ENCODE peak calls at places on chromosomes 2 and 18, in nine cellular contexts. S, D, K, F, P, Q, O, U and T are unnamed samples. For H3K4me1, the result is how much of the 10 kb centered on the place peaks cover.

GRCh38 chr2:231928901-231929725 is 2.9 kb upstream of the NPPC start:
- DNase-seq in O (no peak), Q (no peak), U (no peak), K (no peak), F (peak), D (no peak), P (no peak), S (no peak), T (peak)

GRCh38 chr2:173978447-173978846 is 13.3 kb upstream of the SP3 start:
- DNase-seq in O (no peak), P (no peak), U (no peak), Q (no peak), S (no peak), K (no peak), F (no peak), D (no peak), T (no peak)

GRCh38 chr2:46065152-46065551 is 232.1 kb upstream of the EPAS1 start:
- DNase-seq in S (no peak), Q (no peak), P (peak), F (no peak), U (no peak), K (no peak), D (no peak), O (no peak), T (no peak)

GRCh38 chr2:70962211-70962884 is 16.1 kb upstream of the ANKRD53 start:
- DNase-seq in D (no peak), Q (no peak), U (no peak), O (no peak), P (no peak), F (no peak), K (no peak), S (no peak), T (no peak)

GRCh38 chr2:2764739-2765138 is 433.7 kb upstream of the MYT1L start:
- DNase-seq in P (no peak), K (no peak), S (no peak), Q (no peak), O (no peak), U (no peak), F (no peak), D (no peak), T (no peak)

GRCh38 chr2:189657867-189658266 is 3.4 kb upstream of the ASNSD1 start:
- DNase-seq in Q (no peak), D (no peak), F (no peak), S (peak), K (peak), P (peak), U (peak), O (peak), T (no peak)

GRCh38 chr2:20698916-20699613 is 32.1 kb downstream of the GDF7 start:
- DNase-seq in U (no peak), D (no peak), O (no peak), S (no peak), P (peak), F (no peak), Q (no peak), K (no peak), T (no peak)

GRCh38 chr2:55530539-55531081 is 11.1 kb downstream of the CFAP36 start:
- DNase-seq in Q (no peak), S (no peak), F (no peak), D (no peak), P (no peak), K (no peak), O (no peak), U (no peak), T (no peak)

GRCh38 chr2:444937-445884 is 157.3 kb upstream of the ALKAL2 start:
- DNase-seq in D (no peak), K (no peak), Q (no peak), F (no peak), U (no peak), S (no peak), P (no peak), O (no peak), T (no peak)

GRCh38 chr2:110120171-110121051 is 4.8 kb upstream of the MALL start:
- DNase-seq in K (no peak), S (no peak), F (no peak), D (no peak), U (no peak), O (no peak), Q (no peak), P (peak), T (no peak)

GRCh38 chr2:160406591-160407392 is 86.8 kb downstream of the RBMS1 start:
- DNase-seq in P (peak), O (peak), F (no peak), U (peak), S (peak), K (peak), Q (peak), D (peak), T (no peak)

GRCh38 chr18:5879479-5879882 is 15.8 kb downstream of the TMEM200C start:
- DNase-seq in P (peak), F (no peak), O (peak), D (no peak), S (no peak), K (no peak), Q (no peak), U (no peak), T (no peak)

GRCh38 chr2:96108578-96109561 is 7.5 kb downstream of the ADRA2B start:
- DNase-seq in P (no peak), D (peak), F (peak), O (no peak), Q (peak), S (no peak), U (peak), K (no peak), T (peak)

GRCh38 chr2:46010925-46011490 is 286.2 kb upstream of the EPAS1 start:
- DNase-seq in U (no peak), Q (no peak), P (peak), K (no peak), S (no peak), D (no peak), F (no peak), O (peak), T (no peak)

GRCh38 chr2:100959225-100959880 is 42.7 kb upstream of the RPL31 start:
- DNase-seq in Q (no peak), F (no peak), D (no peak), P (peak), U (no peak), O (no peak), S (no peak), K (no peak), T (no peak)

GRCh38 chr2:98396745-98397355 is 47.8 kb upstream of the INPP4A start:
- DNase-seq in D (no peak), O (no peak), P (no peak), Q (no peak), U (no peak), F (no peak), S (no peak), K (no peak), T (no peak)

GRCh38 chr2:19576411-19576810 is 218.0 kb upstream of the OSR1 start:
- DNase-seq in F (no peak), Q (no peak), K (no peak), U (no peak), P (no peak), O (no peak), D (no peak), S (no peak), T (no peak)

GRCh38 chr18:77066689-77067088 is 65.9 kb downstream of the MBP start:
- DNase-seq in O (no peak), Q (no peak), P (no peak), K (no peak), F (no peak), D (no peak), U (no peak), S (no peak), T (no peak)

GRCh38 chr2:139550341-139550740 is 770.2 kb upstream of the NXPH2 start:
- DNase-seq in Q (no peak), U (no peak), S (no peak), D (no peak), K (no peak), P (no peak), O (no peak), F (no peak), T (no peak)

GRCh38 chr2:221641181-221641871 is 69.2 kb upstream of the EPHA4 start:
- DNase-seq in F (no peak), D (no peak), Q (no peak), K (no peak), S (no peak), P (peak), O (no peak), U (no peak), T (no peak)

GRCh38 chr18:6677086-6677485 is 52.4 kb upstream of the ARHGAP28 start:
- DNase-seq in U (no peak), O (no peak), F (no peak), S (no peak), P (no peak), Q (no peak), K (no peak), D (no peak), T (no peak)

GRCh38 chr2:63814114-63814513 is 27.6 kb upstream of the UGP2 start:
- DNase-seq in K (no peak), D (no peak), Q (no peak), S (no peak), F (no peak), O (no peak), P (peak), U (no peak), T (no peak)

GRCh38 chr2:136137982-136138381 is 20.0 kb upstream of the CXCR4 start:
- DNase-seq in S (no peak), D (no peak), K (no peak), O (no peak), Q (no peak), P (no peak), F (no peak), U (no peak), T (no peak)

GRCh38 chr2:148829618-148830017 is 45.4 kb upstream of the KIF5C start:
- DNase-seq in F (no peak), Q (no peak), P (no peak), K (no peak), S (no peak), D (no peak), U (no peak), O (no peak), T (no peak)

GRCh38 chr2:240885980-240886565 is 9.9 kb downstream of the MAB21L4 start:
- DNase-seq in Q (peak), D (no peak), K (no peak), P (no peak), O (no peak), U (peak), F (peak), S (no peak), T (no peak)

GRCh38 chr2:47255794-47256193 is 100.7 kb upstream of the STPG4 start:
- DNase-seq in O (no peak), K (no peak), D (no peak), P (no peak), F (no peak), Q (no peak), S (no peak), U (no peak), T (no peak)

GRCh38 chr2:165718811-165719210 is 75.2 kb downstream of the GALNT3 start:
- DNase-seq in S (no peak), F (no peak), O (no peak), D (no peak), K (no peak), U (no peak), Q (no peak), P (no peak), T (no peak)

GRCh38 chr2:45698538-45698937 is 47.1 kb downstream of the PRKCE start:
- DNase-seq in O (no peak), S (no peak), K (no peak), U (no peak), F (no peak), Q (no peak), P (no peak), D (no peak), T (no peak)

DNA sequence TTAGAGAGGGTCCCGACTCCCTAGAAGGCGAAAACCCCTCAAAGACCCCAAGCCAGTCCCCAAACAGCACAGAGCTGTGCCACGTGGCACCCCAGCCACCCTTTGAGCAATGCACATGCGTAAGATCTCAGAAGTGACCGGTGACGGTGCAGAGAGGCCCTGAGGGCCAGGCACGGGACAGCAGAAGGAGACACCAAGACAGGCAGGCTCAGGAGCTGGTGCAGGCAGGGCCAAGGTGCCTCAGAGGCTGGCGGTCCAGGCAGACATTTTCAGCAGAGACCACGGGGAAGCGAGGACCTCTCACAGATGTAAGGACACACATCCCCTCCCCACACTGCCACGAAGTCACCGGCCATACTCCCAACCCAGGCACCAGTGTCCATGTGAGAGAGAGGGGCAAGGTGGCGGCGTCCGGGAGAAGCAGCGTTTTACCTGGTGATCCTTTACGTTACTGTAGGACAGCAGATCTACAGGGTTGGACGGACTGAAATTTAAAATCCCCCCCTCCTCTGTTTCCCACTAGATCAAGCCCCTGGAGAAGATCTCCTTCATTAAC is 2.0 kb upstream of the RAB17 start:
- DNase-seq in U (no peak), F (no peak), S (no peak), K (no peak), Q (no peak), P (no peak), O (no peak), D (no peak), T (no peak)
- TF ChIP-seq CTCF in U (no peak), F (no peak), S (no peak), K (no peak), Q (no peak), P (no peak), O (no peak), D (no peak), T (no peak)

GRCh38 chr18:71001597-71001996 is 712.8 kb downstream of the SOCS6 start:
- DNase-seq in U (no peak), Q (no peak), P (no peak), D (no peak), S (no peak), O (no peak), F (no peak), K (no peak), T (no peak)
- H3K4me1 ChIP-seq in U (under half), Q (under half), P (under half), D (under half), S (under half), O (under half), F (under half), K (under half), T (under half)

GRCh38 chr2:205612661-205613060 is 69.6 kb upstream of the NRP2 start:
- DNase-seq in O (no peak), F (no peak), D (no peak), P (peak), K (no peak), Q (no peak), S (no peak), U (no peak), T (no peak)
- TF ChIP-seq CTCF in O (no peak), F (no peak), D (no peak), P (no peak), K (no peak), Q (no peak), S (no peak), U (no peak), T (no peak)

GRCh38 chr18:73446502-73446901 is 578.7 kb upstream of the NETO1 start:
- DNase-seq in P (peak), S (no peak), O (no peak), D (no peak), Q (no peak), K (no peak), U (no peak), F (no peak), T (no peak)
- H3K4me1 ChIP-seq in P (under half), S (under half), O (under half), D (under half), Q (under half), K (under half), U (under half), F (under half), T (under half)

GRCh38 chr2:172484253-172484652 is 56.9 kb downstream of the ITGA6 start:
- DNase-seq in D (no peak), F (no peak), O (peak), S (no peak), Q (no peak), K (no peak), P (peak), U (no peak), T (no peak)
- TF ChIP-seq CTCF in D (no peak), F (peak), O (peak), S (peak), Q (peak), K (peak), P (peak), U (peak), T (peak)

DNA sequence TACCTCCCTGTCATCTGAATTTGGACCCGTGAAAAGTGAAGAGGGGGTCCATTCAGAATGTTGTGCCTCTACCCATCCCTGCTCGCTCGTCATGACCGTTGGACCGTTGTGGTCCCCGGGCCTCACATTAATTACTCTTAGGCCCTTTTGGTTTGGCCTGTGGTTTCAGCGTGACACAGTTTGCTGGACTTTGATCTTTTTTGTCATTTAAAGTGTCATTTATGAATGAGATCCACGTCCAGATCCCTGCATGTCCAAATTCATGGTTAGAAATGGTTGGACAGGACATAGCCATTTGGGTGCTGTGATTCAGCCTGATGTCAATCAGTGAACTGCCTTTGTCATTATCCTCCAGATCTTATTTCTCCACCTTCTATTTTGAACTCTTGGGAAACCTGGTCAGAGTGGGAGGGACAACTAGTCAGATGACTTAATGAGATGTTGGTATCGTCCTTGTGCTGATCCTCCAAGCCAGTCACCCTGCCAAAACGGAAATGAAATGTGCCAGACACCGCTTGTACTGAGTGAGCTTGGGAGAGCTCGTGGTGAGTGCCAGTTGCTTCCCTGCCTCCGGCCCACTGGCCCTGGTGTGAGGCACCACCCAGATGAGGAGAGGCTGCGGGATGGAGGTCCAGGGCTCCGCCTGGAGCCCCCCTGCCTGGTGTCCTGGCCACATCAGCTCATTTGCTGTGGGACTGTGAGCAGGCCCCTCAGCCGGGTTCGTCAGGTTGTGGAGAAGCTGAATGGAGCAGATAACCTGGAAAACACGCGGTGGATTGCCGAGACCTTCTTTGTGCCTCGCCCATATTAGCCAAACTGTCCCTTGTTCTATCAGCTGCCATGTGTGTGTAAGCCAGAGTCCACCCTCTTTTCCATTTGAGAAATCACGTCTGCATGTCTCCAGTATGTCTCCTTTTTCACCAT is 70.0 kb downstream of the DGKD start:
- DNase-seq in Q (peak), S (no peak), D (peak), K (peak), F (no peak), P (no peak), U (peak), O (no peak), T (no peak)
- H3K4me1 ChIP-seq in Q (half or more), S (half or more), D (under half), K (under half), F (under half), P (under half), U (half or more), O (under half), T (under half)

GRCh38 chr18:36403896-36404824 is 106.6 kb downstream of the FHOD3 start:
- DNase-seq in D (no peak), K (no peak), Q (no peak), P (no peak), S (no peak), O (no peak), F (no peak), U (no peak), T (no peak)

GRCh38 chr18:36405611-36406010 is 108.1 kb downstream of the FHOD3 start:
- DNase-seq in U (no peak), D (no peak), F (no peak), S (no peak), P (no peak), K (no peak), O (no peak), Q (no peak), T (no peak)

GRCh38 chr18:36399055-36399454 is 101.5 kb downstream of the FHOD3 start:
- DNase-seq in Q (no peak), U (no peak), S (no peak), K (no peak), O (no peak), F (no peak), D (no peak), P (no peak), T (no peak)

GRCh38 chr18:36401462-36401861 is 103.9 kb downstream of the FHOD3 start:
- DNase-seq in S (no peak), P (no peak), U (no peak), K (no peak), O (no peak), F (no peak), D (no peak), Q (no peak), T (no peak)

GRCh38 chr18:36402765-36403396 is 105.4 kb downstream of the FHOD3 start:
- DNase-seq in O (no peak), P (peak), U (peak), F (no peak), S (no peak), Q (peak), K (peak), D (no peak), T (no peak)
- TF ChIP-seq CTCF in O (no peak), P (no peak), U (peak), F (no peak), S (no peak), Q (no peak), K (no peak), D (no peak), T (no peak)

DNA sequence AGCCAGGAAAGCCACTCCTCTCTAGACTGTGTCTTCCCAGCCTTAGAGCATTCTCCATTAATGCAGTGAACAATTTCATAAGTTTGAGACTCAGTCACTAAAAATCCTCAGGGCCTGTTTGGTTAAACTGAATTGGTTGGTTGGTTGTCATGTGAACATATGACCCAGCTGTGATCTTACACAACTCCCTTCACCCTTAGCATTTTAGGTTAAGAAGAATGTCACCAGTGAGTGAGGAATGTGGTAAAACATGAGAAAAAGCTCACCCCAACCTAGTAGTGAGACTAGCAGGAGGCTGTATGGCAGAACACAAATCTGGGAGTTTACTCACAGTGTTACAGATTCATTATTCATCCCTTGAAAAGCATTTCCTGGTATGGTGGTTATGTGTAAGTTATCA is 32.4 kb downstream of the LHCGR start:
- DNase-seq in F (no peak), D (no peak), S (no peak), O (no peak), Q (no peak), U (no peak), K (no peak), P (peak), T (no peak)
- H3K4me1 ChIP-seq in F (under half), D (under half), S (under half), O (under half), Q (under half), U (under half), K (under half), P (under half), T (under half)

DNA sequence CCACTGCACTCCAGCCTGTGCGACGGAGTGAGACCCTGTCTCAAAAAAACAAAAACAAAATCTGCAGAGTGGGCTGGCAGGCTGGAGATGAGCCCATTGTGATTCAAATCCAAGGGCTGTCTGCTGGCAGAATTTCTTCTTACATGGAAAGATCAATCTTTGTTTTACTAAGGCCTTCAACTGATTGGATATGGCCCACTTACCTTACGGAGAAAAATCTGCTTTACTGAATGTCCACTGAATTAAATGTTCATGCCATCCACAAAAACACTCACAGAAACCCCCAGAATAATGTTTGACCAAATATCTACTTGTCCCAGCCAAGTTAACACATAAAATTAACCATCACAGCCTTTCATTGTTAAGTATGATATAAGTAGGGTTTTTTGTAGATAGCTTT is 8.3 kb upstream of the FMNL2 start:
- DNase-seq in U (no peak), F (no peak), K (no peak), P (no peak), S (no peak), Q (no peak), D (no peak), O (no peak), T (no peak)
- TF ChIP-seq CTCF in U (no peak), F (no peak), K (no peak), P (no peak), S (no peak), Q (no peak), D (no peak), O (no peak), T (no peak)

GRCh38 chr2:239389414-239390329 is 11.1 kb downstream of the HDAC4 start:
- DNase-seq in P (no peak), D (peak), Q (no peak), F (peak), K (no peak), O (no peak), S (no peak), U (no peak), T (no peak)
- H3K4me1 ChIP-seq in P (under half), D (under half), Q (under half), F (under half), K (under half), O (under half), S (under half), U (half or more), T (under half)